ENCODE peak calls at places on chromosomes 6 and 20, in ten cellular contexts. M is HepG2, W is HCT116, G is breast epithelium, H is transverse colon, O is HL-60, R is K562, F is endothelial cell of umbilical vein, X is stomach, T is spleen. J is an unnamed sample.

GRCh38 chr20:50213531-50214106 is 23.0 kb downstream of the CEBPB start:
- DNase-seq in G (no peak), M (no peak), F (no peak), T (no peak), X (no peak), H (no peak), W (no peak), R (no peak), O (no peak), J (no peak)

GRCh38 chr6:107506145-107506544 is 16.2 kb downstream of the SOBP start:
- DNase-seq in F (no peak), G (no peak), R (no peak), O (no peak), T (no peak), H (no peak), M (peak; percentile 19), W (no peak), X (peak; percentile 61), J (no peak)

GRCh38 chr20:41393705-41394066 is 27.1 kb upstream of the EMILIN3 start:
- DNase-seq in H (no peak), W (no peak), M (no peak), G (no peak), R (no peak), T (no peak), X (no peak), O (no peak), F (no peak), J (no peak)

GRCh38 chr20:50200482-50201104 is 10.0 kb downstream of the CEBPB start:
- DNase-seq in G (no peak), X (no peak), O (no peak), M (no peak), H (no peak), R (no peak), W (no peak), F (no peak), T (no peak), J (no peak)

GRCh38 chr20:45419188-45420091 is 3.5 kb downstream of the PIGT start:
- DNase-seq in T (no peak), W (no peak), G (peak; percentile 79), O (no peak), M (peak; percentile 35), X (peak; percentile 90), H (peak; percentile 80), F (peak; percentile 98), R (no peak), J (no peak)

GRCh38 chr6:46848684-46849360 is 55.6 kb downstream of the MEP1A start:
- DNase-seq in R (peak; percentile 87), X (peak; percentile 94), G (peak; percentile 76), F (peak; percentile 82), O (peak; percentile 36), T (peak; percentile 94), W (peak; percentile 53), H (peak; percentile 93), M (peak; percentile 71), J (no peak)

GRCh38 chr6:24126586-24127192 is 674 bp downstream of the NRSN1 start:
- DNase-seq in H (peak; percentile 21), T (no peak), G (no peak), R (peak; percentile 41), W (peak; percentile 7), O (no peak), F (peak; percentile 12), X (no peak), M (peak; percentile 85), J (no peak)

GRCh38 chr6:21882066-21882465 is 288.5 kb downstream of the SOX4 start:
- DNase-seq in X (no peak), M (no peak), W (no peak), G (no peak), T (no peak), F (no peak), H (no peak), R (no peak), O (no peak), J (no peak)

GRCh38 chr6:117829594-117830319 is 77.3 kb upstream of the SLC35F1 start:
- DNase-seq in X (no peak), F (peak; percentile 39), G (no peak), O (no peak), T (no peak), R (no peak), M (peak; percentile 44), W (peak; percentile 51), H (no peak), J (no peak)

GRCh38 chr6:151627689-151628444 is 134.1 kb downstream of the CCDC170 start:
- DNase-seq in G (no peak), M (peak; percentile 21), X (no peak), H (no peak), W (peak; percentile 51), F (no peak), R (no peak), O (no peak), T (no peak), J (no peak)

DNA sequence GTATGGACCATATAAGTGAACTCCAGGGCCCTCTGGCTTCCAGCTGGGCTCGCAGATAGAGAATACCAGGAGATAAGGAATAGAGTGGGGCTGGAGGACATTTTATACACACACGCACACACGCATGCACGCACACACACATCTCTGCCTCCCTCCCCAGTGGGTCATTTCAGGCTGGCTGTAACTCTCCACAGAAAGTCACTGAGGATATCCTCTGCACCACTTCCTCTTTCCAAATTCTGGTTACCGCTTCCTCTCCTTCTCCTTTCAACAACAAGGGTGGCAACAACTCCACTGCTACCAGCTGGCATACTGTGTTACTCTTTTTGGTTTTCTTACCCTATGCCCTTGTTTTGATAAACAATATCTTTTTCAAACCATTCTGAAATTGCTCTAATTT is 280.2 kb downstream of the COL12A1 start:
- DNase-seq in R (no peak), H (no peak), X (no peak), W (no peak), M (no peak), F (no peak), O (peak; percentile 24), T (no peak), G (no peak), J (no peak)
- TF ChIP-seq POLR2AphosphoS5 in R (no peak), H (no peak), X (no peak), W (no peak), M (no peak), F (no peak), O (no peak), T (no peak), G (no peak), J (no peak)

DNA sequence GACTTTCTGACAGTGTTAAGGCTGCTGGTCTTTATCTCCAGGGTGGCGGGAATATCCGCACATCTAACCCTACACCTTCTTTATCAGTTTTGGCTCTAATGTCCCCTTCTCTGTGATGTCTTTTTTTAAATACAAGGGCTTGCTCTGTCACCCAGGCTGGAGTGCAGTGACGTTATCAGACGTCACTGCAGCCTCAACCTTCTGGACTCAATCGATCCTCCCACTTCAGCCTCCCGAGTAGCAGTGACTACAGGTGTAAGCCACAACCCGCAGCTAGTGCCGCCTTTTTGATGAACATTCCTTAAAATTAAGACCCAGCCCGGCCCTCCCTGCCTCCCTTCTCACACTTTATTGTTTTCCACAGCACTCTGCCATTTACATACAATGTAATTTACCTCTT is 120.1 kb upstream of the CDH4 start:
- DNase-seq in F (no peak), X (no peak), T (no peak), H (no peak), O (no peak), M (no peak), R (no peak), W (no peak), G (no peak), J (no peak)
- TF ChIP-seq POLR2AphosphoS5 in F (no peak), X (no peak), T (no peak), H (no peak), O (no peak), M (no peak), R (no peak), W (no peak), G (no peak), J (no peak)

DNA sequence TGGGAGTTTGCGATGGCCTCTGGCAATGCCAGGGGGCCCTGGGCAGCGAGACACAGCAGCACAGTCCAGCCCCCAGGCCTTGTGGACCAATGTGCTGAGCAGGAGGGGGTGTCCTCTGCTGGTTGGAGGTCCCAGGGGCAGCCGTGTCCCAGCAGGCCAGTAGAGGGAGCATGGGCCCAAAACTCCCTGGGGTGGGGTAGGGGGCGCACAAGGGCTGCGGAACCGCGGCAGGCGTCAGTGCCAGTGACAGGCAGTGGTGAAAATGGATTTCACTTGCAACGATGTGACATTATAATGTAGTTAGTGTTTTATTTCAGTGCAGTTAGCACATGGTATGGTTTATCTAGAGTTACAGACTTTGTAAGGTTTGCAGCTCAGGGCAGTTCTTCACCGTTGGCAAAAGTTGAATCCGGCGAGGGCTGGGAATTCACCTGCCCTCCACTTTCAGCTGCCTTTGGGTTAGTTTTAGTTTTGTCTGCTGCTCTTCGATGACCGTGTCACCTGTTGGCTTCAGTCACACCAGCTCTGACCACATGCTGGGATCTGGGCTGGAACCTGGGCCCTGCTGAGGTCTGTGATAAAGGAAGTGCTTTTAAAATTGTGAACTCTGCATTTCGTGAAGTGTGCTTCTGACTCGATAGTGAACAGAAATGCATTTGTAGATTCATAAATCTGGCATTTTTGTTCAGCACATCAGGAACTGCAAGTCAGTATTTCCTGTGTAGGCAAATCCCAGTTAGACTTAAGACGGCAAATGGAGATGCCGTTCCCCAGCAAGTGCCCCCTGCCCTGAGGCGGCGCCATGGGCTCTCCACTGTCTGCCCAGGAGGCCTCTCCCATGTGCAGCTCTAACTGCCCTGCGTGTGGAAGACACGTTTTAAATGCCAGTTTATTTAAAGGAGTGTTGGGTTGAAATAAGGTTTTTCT is 46.8 kb downstream of the PYGB start:
- DNase-seq in H (peak; percentile 52), T (peak; percentile 87), X (peak; percentile 44), G (no peak), R (peak; percentile 78), O (no peak), F (peak; percentile 71), M (peak; percentile 82), W (peak; percentile 35), J (no peak)
- TF ChIP-seq POLR2AphosphoS5 in H (no peak), T (peak; percentile 54), X (no peak), G (no peak), R (no peak), O (no peak), F (no peak), M (no peak), W (no peak), J (no peak)

GRCh38 chr20:7829776-7830175 is 110.5 kb downstream of the HAO1 start:
- DNase-seq in X (no peak), O (no peak), F (no peak), M (no peak), H (no peak), G (no peak), W (no peak), T (no peak), R (no peak), J (no peak)

GRCh38 chr20:7822772-7823171 is 117.5 kb downstream of the HAO1 start:
- DNase-seq in O (no peak), R (no peak), X (no peak), F (no peak), T (no peak), M (no peak), H (no peak), G (no peak), W (no peak), J (no peak)

GRCh38 chr20:7829031-7829430 is 111.2 kb downstream of the HAO1 start:
- DNase-seq in W (no peak), F (no peak), G (no peak), X (no peak), H (no peak), O (no peak), T (no peak), R (no peak), M (no peak), J (no peak)

DNA sequence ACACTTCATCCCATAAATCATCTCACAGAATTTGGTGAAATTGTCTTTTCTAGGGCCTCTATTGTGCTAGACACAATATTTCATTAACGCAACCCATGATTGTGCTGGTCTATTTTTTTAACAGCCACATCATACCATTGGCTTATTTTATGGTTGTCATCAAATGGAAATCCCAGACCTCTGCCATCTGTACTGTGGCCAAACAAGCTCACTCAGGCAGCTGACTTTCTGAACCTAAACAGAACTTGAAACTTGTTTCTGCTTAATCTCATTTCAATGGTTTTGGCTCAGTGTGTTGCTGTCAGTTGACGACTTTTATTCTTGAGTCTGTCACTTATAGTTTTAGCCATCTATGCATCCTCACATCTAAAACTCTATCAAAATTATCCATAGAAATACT is 111.8 kb downstream of the HAO1 start:
- DNase-seq in F (no peak), R (no peak), O (no peak), X (no peak), G (no peak), M (no peak), T (no peak), W (no peak), H (no peak), J (no peak)
- TF ChIP-seq POLR2AphosphoS5 in F (no peak), R (no peak), O (no peak), X (peak; percentile 72), G (no peak), M (no peak), T (no peak), W (no peak), H (peak; percentile 74), J (no peak)

J was measured in vagina.